ENCODE peak calls at places on chromosome 4, in nine cellular contexts. One of them, this sample, is unnamed. For H3K4me1 and H3K79me2, the result is how much of the 10 kb centered on the place peaks cover.

GRCh38 chr4:5801696-5802095 is 90.7 kb downstream of the EVC start:
- DNase-seq in SK-N-SH: no peak
- DNase-seq in fibroblast of lung: no peak
- DNase-seq in HCT116: no peak
- DNase-seq in astrocyte: no peak
- DNase-seq in neural progenitor cell: no peak
- DNase-seq in K562: no peak
- DNase-seq in H9: no peak
- DNase-seq in hepatocyte: no peak
- DNase-seq in this sample: no peak

GRCh38 chr4:170887396-170887795 is 797.6 kb upstream of the AADAT start:
- DNase-seq in astrocyte: no peak
- DNase-seq in SK-N-SH: no peak
- DNase-seq in hepatocyte: no peak
- DNase-seq in K562: no peak
- DNase-seq in HCT116: no peak
- DNase-seq in fibroblast of lung: peak
- DNase-seq in H9: no peak
- DNase-seq in neural progenitor cell: no peak
- DNase-seq in this sample: no peak

GRCh38 chr4:37383579-37384229 is 139.2 kb downstream of the NWD2 start:
- DNase-seq in neural progenitor cell: peak
- DNase-seq in HCT116: peak
- DNase-seq in H9: peak
- DNase-seq in hepatocyte: peak
- DNase-seq in astrocyte: no peak
- DNase-seq in SK-N-SH: peak
- DNase-seq in fibroblast of lung: peak
- DNase-seq in K562: peak
- DNase-seq in this sample: peak

GRCh38 chr4:174255790-174256189 is 27.7 kb downstream of the FBXO8 start:
- DNase-seq in neural progenitor cell: no peak
- DNase-seq in HCT116: no peak
- DNase-seq in H9: no peak
- DNase-seq in K562: no peak
- DNase-seq in SK-N-SH: no peak
- DNase-seq in fibroblast of lung: peak
- DNase-seq in hepatocyte: peak
- DNase-seq in astrocyte: peak
- DNase-seq in this sample: no peak

GRCh38 chr4:184120549-184121127 is 97.0 kb downstream of the ENPP6 start:
- DNase-seq in neural progenitor cell: no peak
- DNase-seq in HCT116: no peak
- DNase-seq in astrocyte: no peak
- DNase-seq in hepatocyte: no peak
- DNase-seq in fibroblast of lung: no peak
- DNase-seq in SK-N-SH: no peak
- DNase-seq in K562: no peak
- DNase-seq in H9: no peak
- DNase-seq in this sample: no peak

GRCh38 chr4:117447925-117448324 is 362.5 kb upstream of the TRAM1L1 start:
- DNase-seq in astrocyte: no peak
- DNase-seq in neural progenitor cell: no peak
- DNase-seq in fibroblast of lung: no peak
- DNase-seq in H9: peak
- DNase-seq in K562: no peak
- DNase-seq in SK-N-SH: no peak
- DNase-seq in HCT116: no peak
- DNase-seq in hepatocyte: no peak
- DNase-seq in this sample: peak

GRCh38 chr4:180141734-180142133 is 2101.5 kb upstream of the TENM3 start:
- DNase-seq in fibroblast of lung: no peak
- DNase-seq in H9: no peak
- DNase-seq in astrocyte: no peak
- DNase-seq in hepatocyte: no peak
- DNase-seq in neural progenitor cell: no peak
- DNase-seq in HCT116: no peak
- DNase-seq in SK-N-SH: no peak
- DNase-seq in K562: no peak
- DNase-seq in this sample: no peak

GRCh38 chr4:65665951-65666523 is 4.3 kb downstream of the EPHA5 start:
- DNase-seq in HCT116: no peak
- DNase-seq in astrocyte: peak
- DNase-seq in fibroblast of lung: peak
- DNase-seq in K562: no peak
- DNase-seq in H9: no peak
- DNase-seq in SK-N-SH: no peak
- DNase-seq in hepatocyte: no peak
- DNase-seq in neural progenitor cell: peak
- DNase-seq in this sample: no peak

GRCh38 chr4:53932784-53933183 is 131.6 kb downstream of the CHIC2 start:
- DNase-seq in hepatocyte: no peak
- DNase-seq in K562: no peak
- DNase-seq in SK-N-SH: no peak
- DNase-seq in H9: no peak
- DNase-seq in astrocyte: peak
- DNase-seq in neural progenitor cell: no peak
- DNase-seq in HCT116: no peak
- DNase-seq in fibroblast of lung: peak
- DNase-seq in this sample: no peak

GRCh38 chr4:8897768-8898167 is 26.1 kb upstream of the HMX1 start:
- DNase-seq in fibroblast of lung: no peak
- DNase-seq in H9: no peak
- DNase-seq in hepatocyte: no peak
- DNase-seq in K562: no peak
- DNase-seq in astrocyte: no peak
- DNase-seq in HCT116: no peak
- DNase-seq in neural progenitor cell: no peak
- DNase-seq in SK-N-SH: no peak
- DNase-seq in this sample: no peak

GRCh38 chr4:125244848-125245450 is 69.8 kb upstream of the FAT4 start:
- DNase-seq in astrocyte: no peak
- DNase-seq in SK-N-SH: no peak
- DNase-seq in H9: no peak
- DNase-seq in HCT116: no peak
- DNase-seq in neural progenitor cell: no peak
- DNase-seq in K562: no peak
- DNase-seq in hepatocyte: peak
- DNase-seq in fibroblast of lung: peak
- DNase-seq in this sample: no peak

GRCh38 chr4:66633472-66633871 is 911.8 kb downstream of the CENPC start:
- DNase-seq in SK-N-SH: no peak
- DNase-seq in fibroblast of lung: no peak
- DNase-seq in H9: no peak
- DNase-seq in astrocyte: no peak
- DNase-seq in neural progenitor cell: no peak
- DNase-seq in HCT116: no peak
- DNase-seq in hepatocyte: no peak
- DNase-seq in K562: no peak
- DNase-seq in this sample: no peak

GRCh38 chr4:24722026-24722568 is 73.3 kb upstream of the SOD3 start:
- DNase-seq in astrocyte: no peak
- DNase-seq in SK-N-SH: no peak
- DNase-seq in K562: no peak
- DNase-seq in hepatocyte: no peak
- DNase-seq in neural progenitor cell: no peak
- DNase-seq in HCT116: no peak
- DNase-seq in H9: no peak
- DNase-seq in fibroblast of lung: no peak
- DNase-seq in this sample: no peak

GRCh38 chr4:2486981-2487380 is 18.1 kb downstream of the RNF4 start:
- DNase-seq in neural progenitor cell: no peak
- DNase-seq in fibroblast of lung: no peak
- DNase-seq in astrocyte: no peak
- DNase-seq in hepatocyte: no peak
- DNase-seq in SK-N-SH: no peak
- DNase-seq in K562: no peak
- DNase-seq in HCT116: no peak
- DNase-seq in H9: no peak
- DNase-seq in this sample: no peak
- H3K4me1 ChIP-seq in neural progenitor cell: under half
- H3K4me1 ChIP-seq in fibroblast of lung: under half
- H3K4me1 ChIP-seq in astrocyte: under half
- H3K4me1 ChIP-seq in hepatocyte: under half
- H3K4me1 ChIP-seq in SK-N-SH: under half
- H3K4me1 ChIP-seq in K562: under half
- H3K4me1 ChIP-seq in HCT116: under half
- H3K4me1 ChIP-seq in H9: under half
- H3K4me1 ChIP-seq in this sample: under half

GRCh38 chr4:155687380-155687982 is 20.8 kb downstream of the GUCY1A1 start:
- DNase-seq in K562: no peak
- DNase-seq in neural progenitor cell: no peak
- DNase-seq in astrocyte: no peak
- DNase-seq in H9: no peak
- DNase-seq in HCT116: no peak
- DNase-seq in hepatocyte: no peak
- DNase-seq in SK-N-SH: peak
- DNase-seq in fibroblast of lung: no peak
- DNase-seq in this sample: no peak

GRCh38 chr4:155688211-155688610 is 21.6 kb downstream of the GUCY1A1 start:
- DNase-seq in SK-N-SH: no peak
- DNase-seq in hepatocyte: no peak
- DNase-seq in neural progenitor cell: no peak
- DNase-seq in K562: no peak
- DNase-seq in H9: no peak
- DNase-seq in astrocyte: no peak
- DNase-seq in HCT116: no peak
- DNase-seq in fibroblast of lung: no peak
- DNase-seq in this sample: no peak

GRCh38 chr4:155690044-155690837 is 23.6 kb downstream of the GUCY1A1 start:
- DNase-seq in K562: no peak
- DNase-seq in SK-N-SH: no peak
- DNase-seq in neural progenitor cell: no peak
- DNase-seq in H9: no peak
- DNase-seq in astrocyte: no peak
- DNase-seq in HCT116: no peak
- DNase-seq in hepatocyte: no peak
- DNase-seq in fibroblast of lung: no peak
- DNase-seq in this sample: no peak

GRCh38 chr4:155679343-155679742 is 12.7 kb downstream of the GUCY1A1 start:
- DNase-seq in K562: no peak
- DNase-seq in H9: no peak
- DNase-seq in fibroblast of lung: peak
- DNase-seq in hepatocyte: peak
- DNase-seq in SK-N-SH: no peak
- DNase-seq in astrocyte: no peak
- DNase-seq in neural progenitor cell: peak
- DNase-seq in HCT116: no peak
- DNase-seq in this sample: no peak

DNA sequence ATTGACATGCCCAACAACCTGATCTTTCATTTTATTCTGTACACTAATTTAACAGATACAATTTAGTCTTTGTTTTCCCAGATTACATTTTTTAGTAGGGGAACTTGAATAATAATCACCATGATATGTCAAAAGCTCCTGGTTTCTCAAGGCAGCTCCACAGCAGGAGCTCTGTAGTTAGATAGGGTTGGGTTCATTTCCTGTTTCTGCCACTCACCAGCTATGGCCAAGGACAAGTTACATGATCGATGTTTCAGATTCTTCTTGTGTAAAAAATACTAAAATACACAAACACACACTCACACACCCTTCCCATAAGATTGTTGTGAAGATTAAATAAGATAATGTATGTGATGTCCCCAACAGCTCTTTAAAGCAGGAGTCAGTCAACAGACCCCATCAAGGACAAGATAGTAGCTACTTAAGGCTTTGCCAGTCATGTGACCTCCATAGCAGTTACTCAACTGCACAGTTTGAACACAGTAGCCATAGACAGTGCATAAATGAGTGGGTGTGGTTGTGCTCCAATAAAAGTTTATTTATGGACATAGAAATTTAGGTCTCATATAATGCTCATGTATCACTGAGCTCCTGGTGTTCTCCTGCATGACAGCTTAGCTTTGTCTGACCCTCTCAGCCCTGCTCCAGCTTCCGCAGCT is 18.4 kb downstream of the GUCY1A1 start:
- DNase-seq in H9: no peak
- DNase-seq in neural progenitor cell: no peak
- DNase-seq in HCT116: no peak
- DNase-seq in astrocyte: no peak
- DNase-seq in fibroblast of lung: no peak
- DNase-seq in K562: no peak
- DNase-seq in hepatocyte: no peak
- DNase-seq in SK-N-SH: no peak
- DNase-seq in this sample: no peak
- H3K79me2 ChIP-seq in H9: under half
- H3K79me2 ChIP-seq in neural progenitor cell: under half
- H3K79me2 ChIP-seq in HCT116: under half
- H3K79me2 ChIP-seq in astrocyte: under half
- H3K79me2 ChIP-seq in fibroblast of lung: under half
- H3K79me2 ChIP-seq in K562: under half
- H3K79me2 ChIP-seq in hepatocyte: half or more
- H3K79me2 ChIP-seq in SK-N-SH: under half
- H3K79me2 ChIP-seq in this sample: under half

GRCh38 chr4:185761352-185762235 is 50.4 kb downstream of the SORBS2 start:
- DNase-seq in HCT116: no peak
- DNase-seq in fibroblast of lung: no peak
- DNase-seq in SK-N-SH: no peak
- DNase-seq in H9: no peak
- DNase-seq in hepatocyte: no peak
- DNase-seq in astrocyte: no peak
- DNase-seq in K562: no peak
- DNase-seq in neural progenitor cell: no peak
- DNase-seq in this sample: no peak

GRCh38 chr4:185755451-185755850 is 56.5 kb downstream of the SORBS2 start:
- DNase-seq in hepatocyte: no peak
- DNase-seq in fibroblast of lung: peak
- DNase-seq in K562: no peak
- DNase-seq in astrocyte: no peak
- DNase-seq in HCT116: no peak
- DNase-seq in SK-N-SH: no peak
- DNase-seq in H9: no peak
- DNase-seq in neural progenitor cell: no peak
- DNase-seq in this sample: no peak

GRCh38 chr4:185754961-185755360 is 57.0 kb downstream of the SORBS2 start:
- DNase-seq in HCT116: no peak
- DNase-seq in H9: no peak
- DNase-seq in hepatocyte: no peak
- DNase-seq in neural progenitor cell: no peak
- DNase-seq in astrocyte: no peak
- DNase-seq in SK-N-SH: no peak
- DNase-seq in fibroblast of lung: no peak
- DNase-seq in K562: no peak
- DNase-seq in this sample: no peak

GRCh38 chr4:185752881-185753280 is 59.1 kb downstream of the SORBS2 start:
- DNase-seq in hepatocyte: no peak
- DNase-seq in SK-N-SH: no peak
- DNase-seq in K562: no peak
- DNase-seq in neural progenitor cell: no peak
- DNase-seq in astrocyte: no peak
- DNase-seq in H9: no peak
- DNase-seq in fibroblast of lung: peak
- DNase-seq in HCT116: no peak
- DNase-seq in this sample: no peak

GRCh38 chr4:185758807-185759206 is 53.2 kb downstream of the SORBS2 start:
- DNase-seq in fibroblast of lung: no peak
- DNase-seq in HCT116: no peak
- DNase-seq in H9: no peak
- DNase-seq in neural progenitor cell: no peak
- DNase-seq in hepatocyte: no peak
- DNase-seq in SK-N-SH: no peak
- DNase-seq in K562: no peak
- DNase-seq in astrocyte: no peak
- DNase-seq in this sample: no peak
- H3K4me1 ChIP-seq in fibroblast of lung: under half
- H3K4me1 ChIP-seq in HCT116: under half
- H3K4me1 ChIP-seq in H9: under half
- H3K4me1 ChIP-seq in neural progenitor cell: under half
- H3K4me1 ChIP-seq in hepatocyte: under half
- H3K4me1 ChIP-seq in SK-N-SH: under half
- H3K4me1 ChIP-seq in K562: under half
- H3K4me1 ChIP-seq in astrocyte: under half
- H3K4me1 ChIP-seq in this sample: under half

GRCh38 chr4:102642571-102643298 is 118.0 kb downstream of the MANBA start:
- DNase-seq in astrocyte: peak
- DNase-seq in hepatocyte: no peak
- DNase-seq in neural progenitor cell: no peak
- DNase-seq in fibroblast of lung: peak
- DNase-seq in H9: no peak
- DNase-seq in SK-N-SH: no peak
- DNase-seq in K562: no peak
- DNase-seq in HCT116: no peak
- DNase-seq in this sample: no peak
- H3K79me2 ChIP-seq in astrocyte: under half
- H3K79me2 ChIP-seq in hepatocyte: under half
- H3K79me2 ChIP-seq in neural progenitor cell: under half
- H3K79me2 ChIP-seq in fibroblast of lung: under half
- H3K79me2 ChIP-seq in H9: under half
- H3K79me2 ChIP-seq in SK-N-SH: under half
- H3K79me2 ChIP-seq in K562: under half
- H3K79me2 ChIP-seq in HCT116: under half
- H3K79me2 ChIP-seq in this sample: under half